ENCODE peak calls at places on chromosomes 16 and 17, in nine cellular contexts. T, B, C, I, J, O, A, F and N are unnamed samples.

GRCh38 chr17:81453712-81454111 is 58.5 kb downstream of the BAHCC1 start:
- DNase-seq in T (no peak), B (no peak), C (no peak), I (no peak), J (no peak), O (no peak), A (no peak), F (no peak), N (no peak)

GRCh38 chr17:28878981-28879380 is 18.6 kb downstream of the FLOT2 start:
- DNase-seq in T (peak), B (no peak), C (no peak), I (peak), J (no peak), O (no peak), A (no peak), F (no peak), N (peak)

GRCh38 chr16:61042736-61043135 is 993.5 kb downstream of the CDH8 start:
- DNase-seq in T (no peak), B (no peak), C (no peak), I (no peak), J (no peak), O (no peak), A (no peak), F (no peak), N (no peak)

GRCh38 chr16:55491691-55492090 is 12.7 kb downstream of the MMP2 start:
- DNase-seq in T (no peak), B (no peak), C (no peak), I (no peak), J (no peak), O (no peak), A (no peak), F (no peak), N (no peak)

GRCh38 chr17:46010597-46011186 is 11.6 kb downstream of the STH start:
- DNase-seq in T (no peak), B (no peak), C (no peak), I (no peak), J (no peak), O (no peak), A (no peak), F (no peak), N (no peak)

GRCh38 chr17:76013377-76013932 is 12.8 kb downstream of the CDK3 start:
- DNase-seq in T (no peak), B (no peak), C (no peak), I (no peak), J (no peak), O (no peak), A (no peak), F (no peak), N (no peak)

GRCh38 chr16:81575834-81576233 is 131.2 kb downstream of the CMIP start:
- DNase-seq in T (no peak), B (no peak), C (no peak), I (no peak), J (no peak), O (no peak), A (no peak), F (no peak), N (no peak)

GRCh38 chr16:20866792-20867191 is 33.4 kb downstream of the DCUN1D3 start:
- DNase-seq in T (no peak), B (no peak), C (no peak), I (no peak), J (no peak), O (no peak), A (no peak), F (no peak), N (no peak)

GRCh38 chr16:60636117-60636516 is 1400.1 kb downstream of the CDH8 start:
- DNase-seq in T (no peak), B (no peak), C (no peak), I (no peak), J (no peak), O (no peak), A (no peak), F (no peak), N (no peak)

GRCh38 chr16:15516609-15517008 is 82.2 kb downstream of the BMERB1 start:
- DNase-seq in T (no peak), B (no peak), C (no peak), I (no peak), J (no peak), O (no peak), A (no peak), F (no peak), N (no peak)

GRCh38 chr17:75876938-75877751 is 1.2 kb downstream of the TRIM47 start:
- DNase-seq in T (peak), B (no peak), C (peak), I (peak), J (no peak), O (no peak), A (peak), F (peak), N (no peak)

GRCh38 chr16:1308036-1308976 is 1.1 kb upstream of the UBE2I start:
- DNase-seq in T (peak), B (no peak), C (no peak), I (peak), J (no peak), O (no peak), A (no peak), F (no peak), N (no peak)

GRCh38 chr17:36932383-36933173 is 4.7 kb upstream of the LHX1 start:
- DNase-seq in T (no peak), B (no peak), C (peak), I (no peak), J (no peak), O (no peak), A (no peak), F (no peak), N (no peak)

GRCh38 chr17:2212328-2212981 is 91.1 kb downstream of the SMG6 start:
- DNase-seq in T (no peak), B (peak), C (no peak), I (peak), J (no peak), O (no peak), A (peak), F (no peak), N (no peak)

GRCh38 chr16:85556456-85557082 is 56.6 kb upstream of the GSE1 start:
- DNase-seq in T (peak), B (no peak), C (peak), I (no peak), J (peak), O (no peak), A (no peak), F (no peak), N (no peak)

GRCh38 chr17:78745407-78746088 is 36.5 kb downstream of the CYTH1 start:
- DNase-seq in T (peak), B (no peak), C (no peak), I (peak), J (no peak), O (no peak), A (no peak), F (no peak), N (no peak)

GRCh38 chr16:52498640-52499039 is 48.3 kb downstream of the TOX3 start:
- DNase-seq in T (no peak), B (no peak), C (no peak), I (no peak), J (no peak), O (no peak), A (no peak), F (peak), N (peak)

GRCh38 chr16:85995591-85996461 is 96.9 kb downstream of the IRF8 start:
- DNase-seq in T (no peak), B (no peak), C (no peak), I (no peak), J (no peak), O (no peak), A (no peak), F (no peak), N (no peak)

GRCh38 chr16:56019274-56019673 is 144.1 kb upstream of the CES5A start:
- DNase-seq in T (no peak), B (no peak), C (no peak), I (no peak), J (no peak), O (no peak), A (no peak), F (no peak), N (no peak)

GRCh38 chr17:82228842-82229685 is at the start of gene SLC16A3:
- DNase-seq in T (peak), B (no peak), C (peak), I (peak), J (no peak), O (peak), A (no peak), F (no peak), N (no peak)

GRCh38 chr17:63224644-63225043 is 221.5 kb downstream of the CYB561 start:
- DNase-seq in T (no peak), B (no peak), C (no peak), I (no peak), J (no peak), O (no peak), A (no peak), F (no peak), N (no peak)

GRCh38 chr16:22225060-22225459 is 19.0 kb downstream of the EEF2K start:
- DNase-seq in T (no peak), B (no peak), C (no peak), I (no peak), J (no peak), O (no peak), A (no peak), F (peak), N (no peak)

GRCh38 chr16:30030011-30030685 is 923 bp downstream of the TLCD3B start:
- DNase-seq in T (no peak), B (no peak), C (no peak), I (no peak), J (no peak), O (no peak), A (no peak), F (no peak), N (peak)

GRCh38 chr17:57108656-57109392 is 23.8 kb downstream of the AKAP1 start:
- DNase-seq in T (no peak), B (no peak), C (no peak), I (no peak), J (no peak), O (no peak), A (no peak), F (no peak), N (no peak)

GRCh38 chr16:65032397-65032796 is 89.5 kb downstream of the CDH11 start:
- DNase-seq in T (peak), B (no peak), C (no peak), I (peak), J (no peak), O (no peak), A (peak), F (no peak), N (no peak)